ENCODE peak calls at places on chromosomes 12 and 14, in five cellular contexts. One of them, this sample, is unnamed.

GRCh38 chr14:50577983-50578382 is 18.0 kb downstream of the ATL1 start:
- DNase-seq in cardiac fibroblast: no peak
- DNase-seq in cardiac muscle cell: no peak
- DNase-seq in iPS-NIHi11: no peak
- DNase-seq in A172: no peak
- DNase-seq in this sample: no peak

GRCh38 chr12:113276946-113277500 is 55.8 kb downstream of the TPCN1 start:
- DNase-seq in cardiac muscle cell: no peak
- DNase-seq in iPS-NIHi11: no peak
- DNase-seq in A172: no peak
- DNase-seq in cardiac fibroblast: no peak
- DNase-seq in this sample: no peak

GRCh38 chr12:25056011-25056410 is 107.1 kb upstream of the BCAT1 start:
- DNase-seq in iPS-NIHi11: no peak
- DNase-seq in cardiac muscle cell: no peak
- DNase-seq in A172: no peak
- DNase-seq in cardiac fibroblast: no peak
- DNase-seq in this sample: no peak

GRCh38 chr14:105336477-105337287 is 22.1 kb downstream of the PACS2 start:
- DNase-seq in cardiac fibroblast: no peak
- DNase-seq in cardiac muscle cell: no peak
- DNase-seq in A172: no peak
- DNase-seq in iPS-NIHi11: no peak
- DNase-seq in this sample: no peak

GRCh38 chr14:70808402-70809237 is 693 bp downstream of the MAP3K9 start:
- DNase-seq in cardiac muscle cell: no peak
- DNase-seq in cardiac fibroblast: no peak
- DNase-seq in A172: no peak
- DNase-seq in iPS-NIHi11: peak; percentile 62
- DNase-seq in this sample: no peak

GRCh38 chr14:72965249-72965648 is 39.0 kb downstream of the DCAF4 start:
- DNase-seq in cardiac fibroblast: peak; percentile 68
- DNase-seq in iPS-NIHi11: no peak
- DNase-seq in A172: peak; percentile 69
- DNase-seq in cardiac muscle cell: peak; percentile 22
- DNase-seq in this sample: peak; percentile 44

GRCh38 chr12:90333939-90334338 is 621.0 kb downstream of the CCER1 start:
- DNase-seq in iPS-NIHi11: no peak
- DNase-seq in cardiac muscle cell: no peak
- DNase-seq in cardiac fibroblast: peak; percentile 40
- DNase-seq in A172: no peak
- DNase-seq in this sample: peak; percentile 89

GRCh38 chr14:73753043-73753886 is 39.1 kb upstream of the PNMA1 start:
- DNase-seq in A172: peak; percentile 67
- DNase-seq in cardiac muscle cell: peak; percentile 57
- DNase-seq in cardiac fibroblast: peak; percentile 56
- DNase-seq in iPS-NIHi11: no peak
- DNase-seq in this sample: no peak

GRCh38 chr12:125772403-125772802 is 707.2 kb downstream of the AACS start:
- DNase-seq in cardiac muscle cell: no peak
- DNase-seq in iPS-NIHi11: no peak
- DNase-seq in cardiac fibroblast: no peak
- DNase-seq in A172: no peak
- DNase-seq in this sample: no peak

GRCh38 chr12:123269395-123269892 is 2.2 kb downstream of the CDK2AP1 start:
- DNase-seq in iPS-NIHi11: peak; percentile 80
- DNase-seq in cardiac fibroblast: peak; percentile 66
- DNase-seq in cardiac muscle cell: peak; percentile 85
- DNase-seq in A172: no peak
- DNase-seq in this sample: no peak

GRCh38 chr14:60249321-60250251 is 565 bp downstream of the PPM1A start:
- DNase-seq in iPS-NIHi11: peak; percentile 86
- DNase-seq in cardiac fibroblast: peak; percentile 51
- DNase-seq in A172: peak; percentile 8
- DNase-seq in cardiac muscle cell: peak; percentile 75
- DNase-seq in this sample: peak; percentile 88

GRCh38 chr14:20622816-20623291 is 18.6 kb downstream of the OR6S1 start:
- DNase-seq in cardiac muscle cell: no peak
- DNase-seq in A172: no peak
- DNase-seq in cardiac fibroblast: no peak
- DNase-seq in iPS-NIHi11: no peak
- DNase-seq in this sample: no peak

GRCh38 chr12:105214141-105214540 is 21.8 kb downstream of the APPL2 start:
- DNase-seq in cardiac muscle cell: peak; percentile 71
- DNase-seq in cardiac fibroblast: peak; percentile 27
- DNase-seq in A172: no peak
- DNase-seq in iPS-NIHi11: no peak
- DNase-seq in this sample: peak; percentile 96

GRCh38 chr12:124847675-124848074 is 16.0 kb downstream of the SCARB1 start:
- DNase-seq in A172: peak; percentile 46
- DNase-seq in cardiac fibroblast: peak; percentile 21
- DNase-seq in iPS-NIHi11: no peak
- DNase-seq in cardiac muscle cell: peak; percentile 80
- DNase-seq in this sample: no peak

GRCh38 chr12:130813436-130813835 is 25.6 kb downstream of the STX2 start:
- DNase-seq in cardiac fibroblast: no peak
- DNase-seq in cardiac muscle cell: no peak
- DNase-seq in A172: no peak
- DNase-seq in iPS-NIHi11: peak; percentile 55
- DNase-seq in this sample: no peak

GRCh38 chr12:126727656-126728055 is 1539.3 kb upstream of the TMEM132C start:
- DNase-seq in cardiac muscle cell: no peak
- DNase-seq in cardiac fibroblast: no peak
- DNase-seq in iPS-NIHi11: no peak
- DNase-seq in A172: no peak
- DNase-seq in this sample: no peak

GRCh38 chr12:67630373-67631088 is 18.0 kb upstream of the DYRK2 start:
- DNase-seq in iPS-NIHi11: peak; percentile 76
- DNase-seq in cardiac fibroblast: no peak
- DNase-seq in A172: peak; percentile 44
- DNase-seq in cardiac muscle cell: peak; percentile 29
- DNase-seq in this sample: peak; percentile 2

GRCh38 chr12:103387385-103387784 is 108.4 kb downstream of the C12orf42 start:
- DNase-seq in cardiac muscle cell: no peak
- DNase-seq in cardiac fibroblast: no peak
- DNase-seq in iPS-NIHi11: no peak
- DNase-seq in A172: no peak
- DNase-seq in this sample: no peak

GRCh38 chr12:109900752-109901580 is 892 bp downstream of the TCHP start:
- DNase-seq in cardiac muscle cell: no peak
- DNase-seq in cardiac fibroblast: peak; percentile 6
- DNase-seq in A172: peak; percentile 10
- DNase-seq in iPS-NIHi11: peak; percentile 59
- DNase-seq in this sample: peak; percentile 17

GRCh38 chr12:128286970-128287369 is 20.0 kb downstream of the TMEM132C start:
- DNase-seq in cardiac muscle cell: peak; percentile 11
- DNase-seq in cardiac fibroblast: no peak
- DNase-seq in iPS-NIHi11: no peak
- DNase-seq in A172: no peak
- DNase-seq in this sample: no peak

GRCh38 chr12:131828671-131829350 is 618 bp downstream of the MMP17 start:
- DNase-seq in A172: no peak
- DNase-seq in cardiac muscle cell: peak; percentile 27
- DNase-seq in cardiac fibroblast: peak; percentile 21
- DNase-seq in iPS-NIHi11: no peak
- DNase-seq in this sample: peak; percentile 43

GRCh38 chr14:76135722-76136121 is 16.0 kb upstream of the GPATCH2L start:
- DNase-seq in iPS-NIHi11: no peak
- DNase-seq in cardiac fibroblast: no peak
- DNase-seq in cardiac muscle cell: no peak
- DNase-seq in A172: no peak
- DNase-seq in this sample: no peak

GRCh38 chr14:101125719-101126375 is 222.3 kb upstream of the RTL1 start:
- DNase-seq in iPS-NIHi11: no peak
- DNase-seq in cardiac fibroblast: no peak
- DNase-seq in A172: no peak
- DNase-seq in cardiac muscle cell: no peak
- DNase-seq in this sample: no peak

GRCh38 chr12:101599771-101600486 is 5.2 kb downstream of the MYBPC1 start:
- DNase-seq in iPS-NIHi11: no peak
- DNase-seq in cardiac fibroblast: no peak
- DNase-seq in A172: no peak
- DNase-seq in cardiac muscle cell: no peak
- DNase-seq in this sample: peak; percentile 55

GRCh38 chr12:54786081-54786480 is 68.2 kb upstream of the MUCL1 start:
- DNase-seq in cardiac fibroblast: no peak
- DNase-seq in iPS-NIHi11: no peak
- DNase-seq in A172: no peak
- DNase-seq in cardiac muscle cell: no peak
- DNase-seq in this sample: no peak

GRCh38 chr14:21070610-21071224 is 613 bp downstream of the ARHGEF40 start:
- DNase-seq in A172: no peak
- DNase-seq in cardiac fibroblast: peak; percentile 48
- DNase-seq in cardiac muscle cell: peak; percentile 60
- DNase-seq in iPS-NIHi11: peak; percentile 72
- DNase-seq in this sample: no peak

This sample was measured in PC-3.